ENCODE peak calls at places on chromosome 21, in eight cellular contexts. One of them, this sample, is unnamed.

GRCh38 chr21:19343711-19344110 is 940.1 kb upstream of the TMPRSS15 start:
- DNase-seq in esophagus muscularis mucosa: no peak
- DNase-seq in cardiac fibroblast: no peak
- DNase-seq in CD8-positive, alpha-beta T cell: no peak
- DNase-seq in spleen: no peak
- DNase-seq in SK-N-SH: no peak
- DNase-seq in HCT116: no peak
- DNase-seq in ovary: no peak
- DNase-seq in this sample: no peak

GRCh38 chr21:28444567-28444966 is 548.1 kb downstream of the LTN1 start:
- DNase-seq in esophagus muscularis mucosa: no peak
- DNase-seq in cardiac fibroblast: peak
- DNase-seq in CD8-positive, alpha-beta T cell: no peak
- DNase-seq in spleen: no peak
- DNase-seq in SK-N-SH: no peak
- DNase-seq in HCT116: no peak
- DNase-seq in ovary: no peak
- DNase-seq in this sample: no peak

GRCh38 chr21:17921579-17922530 is 102.7 kb upstream of the C21orf91 start:
- DNase-seq in esophagus muscularis mucosa: no peak
- DNase-seq in cardiac fibroblast: peak
- DNase-seq in CD8-positive, alpha-beta T cell: no peak
- DNase-seq in spleen: no peak
- DNase-seq in SK-N-SH: peak
- DNase-seq in HCT116: no peak
- DNase-seq in ovary: no peak
- DNase-seq in this sample: no peak

GRCh38 chr21:35953570-35953969 is 106.8 kb downstream of the SETD4 start:
- DNase-seq in esophagus muscularis mucosa: no peak
- DNase-seq in cardiac fibroblast: peak
- DNase-seq in CD8-positive, alpha-beta T cell: no peak
- DNase-seq in spleen: no peak
- DNase-seq in SK-N-SH: no peak
- DNase-seq in HCT116: no peak
- DNase-seq in ovary: no peak
- DNase-seq in this sample: no peak

GRCh38 chr21:26945916-26946315 is 21.0 kb downstream of the ADAMTS5 start:
- DNase-seq in esophagus muscularis mucosa: no peak
- DNase-seq in cardiac fibroblast: no peak
- DNase-seq in CD8-positive, alpha-beta T cell: no peak
- DNase-seq in spleen: no peak
- DNase-seq in SK-N-SH: no peak
- DNase-seq in HCT116: no peak
- DNase-seq in ovary: peak
- DNase-seq in this sample: no peak

GRCh38 chr21:36015096-36015495 is 45.2 kb downstream of the SETD4 start:
- DNase-seq in esophagus muscularis mucosa: no peak
- DNase-seq in cardiac fibroblast: no peak
- DNase-seq in CD8-positive, alpha-beta T cell: no peak
- DNase-seq in spleen: no peak
- DNase-seq in SK-N-SH: no peak
- DNase-seq in HCT116: no peak
- DNase-seq in ovary: no peak
- DNase-seq in this sample: no peak

GRCh38 chr21:14243877-14244276 is 27.9 kb downstream of the RBM11 start:
- DNase-seq in esophagus muscularis mucosa: no peak
- DNase-seq in cardiac fibroblast: no peak
- DNase-seq in CD8-positive, alpha-beta T cell: no peak
- DNase-seq in spleen: no peak
- DNase-seq in SK-N-SH: no peak
- DNase-seq in HCT116: no peak
- DNase-seq in ovary: no peak
- DNase-seq in this sample: no peak

GRCh38 chr21:42777064-42777756 is 102.1 kb downstream of the WDR4 start:
- DNase-seq in esophagus muscularis mucosa: no peak
- DNase-seq in cardiac fibroblast: no peak
- DNase-seq in CD8-positive, alpha-beta T cell: no peak
- DNase-seq in spleen: peak
- DNase-seq in SK-N-SH: no peak
- DNase-seq in HCT116: no peak
- DNase-seq in ovary: no peak
- DNase-seq in this sample: no peak

GRCh38 chr21:32624726-32625125 is 12.5 kb upstream of the CFAP298 start:
- DNase-seq in esophagus muscularis mucosa: no peak
- DNase-seq in cardiac fibroblast: peak
- DNase-seq in CD8-positive, alpha-beta T cell: no peak
- DNase-seq in spleen: no peak
- DNase-seq in SK-N-SH: no peak
- DNase-seq in HCT116: peak
- DNase-seq in ovary: no peak
- DNase-seq in this sample: no peak

GRCh38 chr21:31348188-31348587 is 4.1 kb upstream of the TIAM1 start:
- DNase-seq in esophagus muscularis mucosa: no peak
- DNase-seq in cardiac fibroblast: no peak
- DNase-seq in CD8-positive, alpha-beta T cell: no peak
- DNase-seq in spleen: no peak
- DNase-seq in SK-N-SH: no peak
- DNase-seq in HCT116: no peak
- DNase-seq in ovary: no peak
- DNase-seq in this sample: no peak

GRCh38 chr21:41664881-41665765 is 101.7 kb downstream of the RIPK4 start:
- DNase-seq in esophagus muscularis mucosa: no peak
- DNase-seq in cardiac fibroblast: peak
- DNase-seq in CD8-positive, alpha-beta T cell: no peak
- DNase-seq in spleen: peak
- DNase-seq in SK-N-SH: no peak
- DNase-seq in HCT116: no peak
- DNase-seq in ovary: no peak
- DNase-seq in this sample: no peak

GRCh38 chr21:34602061-34602460 is 12.9 kb downstream of the RCAN1 start:
- DNase-seq in esophagus muscularis mucosa: peak
- DNase-seq in cardiac fibroblast: no peak
- DNase-seq in CD8-positive, alpha-beta T cell: no peak
- DNase-seq in spleen: no peak
- DNase-seq in SK-N-SH: no peak
- DNase-seq in HCT116: no peak
- DNase-seq in ovary: no peak
- DNase-seq in this sample: no peak

GRCh38 chr21:35460441-35460840 is 411.3 kb upstream of the RUNX1 start:
- DNase-seq in esophagus muscularis mucosa: no peak
- DNase-seq in cardiac fibroblast: no peak
- DNase-seq in CD8-positive, alpha-beta T cell: no peak
- DNase-seq in spleen: no peak
- DNase-seq in SK-N-SH: no peak
- DNase-seq in HCT116: no peak
- DNase-seq in ovary: no peak
- DNase-seq in this sample: no peak

GRCh38 chr21:35219719-35220118 is 170.6 kb upstream of the RUNX1 start:
- DNase-seq in esophagus muscularis mucosa: no peak
- DNase-seq in cardiac fibroblast: no peak
- DNase-seq in CD8-positive, alpha-beta T cell: no peak
- DNase-seq in spleen: no peak
- DNase-seq in SK-N-SH: no peak
- DNase-seq in HCT116: no peak
- DNase-seq in ovary: no peak
- DNase-seq in this sample: no peak

GRCh38 chr21:35349378-35350080 is 300.4 kb upstream of the RUNX1 start:
- DNase-seq in esophagus muscularis mucosa: peak
- DNase-seq in cardiac fibroblast: no peak
- DNase-seq in CD8-positive, alpha-beta T cell: no peak
- DNase-seq in spleen: no peak
- DNase-seq in SK-N-SH: no peak
- DNase-seq in HCT116: no peak
- DNase-seq in ovary: no peak
- DNase-seq in this sample: no peak

GRCh38 chr21:18954415-18954972 is 550.9 kb upstream of the TMPRSS15 start:
- DNase-seq in esophagus muscularis mucosa: no peak
- DNase-seq in cardiac fibroblast: no peak
- DNase-seq in CD8-positive, alpha-beta T cell: no peak
- DNase-seq in spleen: no peak
- DNase-seq in SK-N-SH: no peak
- DNase-seq in HCT116: no peak
- DNase-seq in ovary: no peak
- DNase-seq in this sample: no peak

GRCh38 chr21:33584455-33584854 is 4.0 kb downstream of the DONSON start:
- DNase-seq in esophagus muscularis mucosa: no peak
- DNase-seq in cardiac fibroblast: no peak
- DNase-seq in CD8-positive, alpha-beta T cell: no peak
- DNase-seq in spleen: no peak
- DNase-seq in SK-N-SH: no peak
- DNase-seq in HCT116: no peak
- DNase-seq in ovary: no peak
- DNase-seq in this sample: no peak

GRCh38 chr21:41736423-41736822 is 30.4 kb downstream of the RIPK4 start:
- DNase-seq in esophagus muscularis mucosa: no peak
- DNase-seq in cardiac fibroblast: no peak
- DNase-seq in CD8-positive, alpha-beta T cell: no peak
- DNase-seq in spleen: no peak
- DNase-seq in SK-N-SH: no peak
- DNase-seq in HCT116: no peak
- DNase-seq in ovary: no peak
- DNase-seq in this sample: no peak

GRCh38 chr21:17793675-17794123 is 25.5 kb downstream of the C21orf91 start:
- DNase-seq in esophagus muscularis mucosa: no peak
- DNase-seq in cardiac fibroblast: peak
- DNase-seq in CD8-positive, alpha-beta T cell: no peak
- DNase-seq in spleen: no peak
- DNase-seq in SK-N-SH: peak
- DNase-seq in HCT116: no peak
- DNase-seq in ovary: no peak
- DNase-seq in this sample: no peak

GRCh38 chr21:38170705-38171682 is 85.8 kb upstream of the KCNJ15 start:
- DNase-seq in esophagus muscularis mucosa: no peak
- DNase-seq in cardiac fibroblast: peak
- DNase-seq in CD8-positive, alpha-beta T cell: no peak
- DNase-seq in spleen: no peak
- DNase-seq in SK-N-SH: no peak
- DNase-seq in HCT116: no peak
- DNase-seq in ovary: no peak
- DNase-seq in this sample: no peak
- TF ChIP-seq CTCF in esophagus muscularis mucosa: no peak
- TF ChIP-seq CTCF in cardiac fibroblast: peak
- TF ChIP-seq CTCF in CD8-positive, alpha-beta T cell: no peak
- TF ChIP-seq CTCF in spleen: no peak
- TF ChIP-seq CTCF in SK-N-SH: no peak
- TF ChIP-seq CTCF in HCT116: no peak
- TF ChIP-seq CTCF in ovary: no peak
- TF ChIP-seq CTCF in this sample: no peak

DNA sequence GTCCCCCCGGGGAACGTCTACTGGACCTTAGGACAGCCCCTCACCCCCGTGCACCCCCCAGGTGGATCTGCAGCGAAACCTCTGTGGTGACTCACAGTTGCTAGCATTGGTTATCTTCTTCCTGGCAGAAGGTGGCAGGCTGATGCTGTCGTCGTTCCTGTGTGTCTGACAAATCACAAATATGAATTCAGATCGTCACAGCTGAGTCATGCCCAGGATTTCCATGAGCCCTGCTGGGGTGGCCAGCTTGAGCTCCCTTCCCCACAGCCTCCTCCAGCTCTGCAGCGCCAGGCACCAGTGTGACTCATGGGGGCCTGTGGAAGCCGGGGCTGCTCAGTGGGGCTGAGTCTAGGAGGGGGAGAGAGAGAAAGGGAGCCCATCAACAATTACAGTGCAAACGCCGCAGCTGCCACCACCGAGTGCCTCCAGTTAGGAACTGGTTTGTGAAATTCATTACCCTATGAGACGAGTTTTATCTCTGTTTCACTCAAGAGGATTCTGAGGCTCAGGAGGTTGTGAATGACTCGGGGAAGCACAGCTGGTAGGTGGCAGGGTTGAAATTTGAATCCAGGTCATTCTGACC is 197.9 kb downstream of the DYRK1A start:
- DNase-seq in esophagus muscularis mucosa: peak
- DNase-seq in cardiac fibroblast: peak
- DNase-seq in CD8-positive, alpha-beta T cell: peak
- DNase-seq in spleen: peak
- DNase-seq in SK-N-SH: peak
- DNase-seq in HCT116: peak
- DNase-seq in ovary: peak
- DNase-seq in this sample: no peak
- TF ChIP-seq CTCF in esophagus muscularis mucosa: no peak
- TF ChIP-seq CTCF in cardiac fibroblast: no peak
- TF ChIP-seq CTCF in CD8-positive, alpha-beta T cell: no peak
- TF ChIP-seq CTCF in spleen: no peak
- TF ChIP-seq CTCF in SK-N-SH: no peak
- TF ChIP-seq CTCF in HCT116: no peak
- TF ChIP-seq CTCF in ovary: no peak
- TF ChIP-seq CTCF in this sample: no peak

DNA sequence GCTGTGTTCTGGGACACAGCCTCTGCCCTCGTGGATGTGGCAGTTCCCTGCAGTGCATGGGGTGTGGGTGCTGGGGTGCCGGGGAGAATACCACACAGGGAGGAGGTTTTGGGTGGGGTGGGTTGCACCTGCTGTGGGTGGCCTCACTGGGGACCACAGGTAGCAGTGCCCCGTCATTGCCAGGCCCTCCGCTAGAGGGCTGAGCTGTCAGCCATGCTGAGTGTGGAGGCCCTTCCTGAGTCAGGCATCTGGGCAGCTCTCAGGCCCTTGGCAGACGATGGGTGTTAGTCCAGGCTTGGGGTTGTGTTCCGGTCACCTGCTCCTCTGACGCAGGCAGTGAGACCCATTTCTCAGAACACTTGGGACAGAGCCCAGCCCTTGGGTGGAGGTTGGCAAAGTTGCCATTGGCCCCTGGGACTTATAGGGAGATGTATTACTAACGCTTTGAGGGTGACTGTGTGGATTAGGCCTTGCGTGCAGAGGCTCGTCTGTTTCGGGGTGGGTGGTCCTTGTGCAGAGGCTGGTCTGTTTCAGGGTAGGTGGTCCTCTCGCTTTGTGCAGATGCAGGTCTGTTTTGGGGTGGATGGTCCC is 23.9 kb downstream of the PCNT start:
- DNase-seq in esophagus muscularis mucosa: no peak
- DNase-seq in cardiac fibroblast: peak
- DNase-seq in CD8-positive, alpha-beta T cell: no peak
- DNase-seq in spleen: no peak
- DNase-seq in SK-N-SH: no peak
- DNase-seq in HCT116: no peak
- DNase-seq in ovary: no peak
- DNase-seq in this sample: no peak
- TF ChIP-seq CTCF in esophagus muscularis mucosa: no peak
- TF ChIP-seq CTCF in cardiac fibroblast: no peak
- TF ChIP-seq CTCF in CD8-positive, alpha-beta T cell: no peak
- TF ChIP-seq CTCF in spleen: no peak
- TF ChIP-seq CTCF in SK-N-SH: no peak
- TF ChIP-seq CTCF in HCT116: no peak
- TF ChIP-seq CTCF in ovary: no peak
- TF ChIP-seq CTCF in this sample: no peak

DNA sequence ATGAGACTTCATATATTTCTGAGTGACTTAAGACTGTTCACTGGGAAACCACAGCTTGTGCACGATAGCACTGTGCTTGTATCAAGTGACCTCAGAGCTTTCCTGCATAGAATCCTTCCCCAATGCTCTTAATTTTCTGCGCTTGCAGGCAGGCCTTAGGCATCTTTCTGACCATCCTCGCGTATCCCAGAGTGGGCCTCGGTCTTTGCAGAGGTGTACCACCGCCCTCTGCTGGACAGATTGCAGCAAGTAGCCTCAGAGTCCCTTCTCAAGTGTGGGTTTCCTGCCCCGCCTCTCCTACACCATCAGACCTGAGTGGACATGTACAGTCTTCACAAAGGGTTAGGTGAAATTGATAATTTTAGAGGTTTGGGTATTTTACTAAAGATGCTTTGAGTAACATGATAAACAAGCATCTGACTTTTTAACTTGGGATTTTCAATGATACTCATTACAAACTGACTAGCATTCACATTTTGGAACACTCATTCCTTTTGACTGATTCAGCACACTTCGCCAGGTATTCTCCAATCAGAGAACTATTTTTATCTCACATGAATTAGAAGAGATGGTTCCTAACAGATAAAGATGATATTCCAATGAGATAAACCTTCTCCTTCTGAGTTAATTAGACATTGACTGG is 246.5 kb upstream of the USP25 start:
- DNase-seq in esophagus muscularis mucosa: peak
- DNase-seq in cardiac fibroblast: peak
- DNase-seq in CD8-positive, alpha-beta T cell: peak
- DNase-seq in spleen: peak
- DNase-seq in SK-N-SH: peak
- DNase-seq in HCT116: peak
- DNase-seq in ovary: peak
- DNase-seq in this sample: peak
- TF ChIP-seq CTCF in esophagus muscularis mucosa: peak
- TF ChIP-seq CTCF in cardiac fibroblast: peak
- TF ChIP-seq CTCF in CD8-positive, alpha-beta T cell: peak
- TF ChIP-seq CTCF in spleen: peak
- TF ChIP-seq CTCF in SK-N-SH: peak
- TF ChIP-seq CTCF in HCT116: peak
- TF ChIP-seq CTCF in ovary: peak
- TF ChIP-seq CTCF in this sample: peak